ENCODE peak calls at places on chromosome 21, in seven cellular contexts. F is body of pancreas, H is A549, Z is gastrocnemius medialis, P is breast epithelium, W is suprapubic skin, T is transverse colon. Q is an unnamed sample.

GRCh38 chr21:45130324-45130774 is 56.0 kb downstream of the ADARB1 start:
- DNase-seq in F (peak), H (peak), Z (no peak), P (no peak), W (no peak), T (no peak), Q (peak)

GRCh38 chr21:17580319-17580718 is 32.4 kb downstream of the BTG3 start:
- DNase-seq in F (no peak), H (no peak), Z (no peak), P (no peak), W (no peak), T (no peak), Q (no peak)

GRCh38 chr21:15730484-15731242 is 881 bp downstream of the USP25 start:
- DNase-seq in F (peak), H (no peak), Z (no peak), P (no peak), W (peak), T (no peak), Q (no peak)

GRCh38 chr21:18424250-18424649 is 20.7 kb upstream of the TMPRSS15 start:
- DNase-seq in F (no peak), H (no peak), Z (no peak), P (no peak), W (no peak), T (no peak), Q (no peak)

GRCh38 chr21:39556176-39556575 is 56.6 kb upstream of the B3GALT5 start:
- DNase-seq in F (no peak), H (no peak), Z (no peak), P (no peak), W (no peak), T (no peak), Q (no peak)

GRCh38 chr21:34632498-34632897 is 17.6 kb upstream of the RCAN1 start:
- DNase-seq in F (no peak), H (no peak), Z (no peak), P (no peak), W (no peak), T (no peak), Q (no peak)

GRCh38 chr21:43785134-43785533 is 4.2 kb upstream of the RRP1 start:
- DNase-seq in F (no peak), H (no peak), Z (no peak), P (no peak), W (no peak), T (no peak), Q (no peak)

GRCh38 chr21:35360870-35361570 is 311.9 kb upstream of the RUNX1 start:
- DNase-seq in F (no peak), H (no peak), Z (no peak), P (no peak), W (no peak), T (no peak), Q (no peak)

GRCh38 chr21:46066843-46067331 is 31.0 kb upstream of the COL6A2 start:
- DNase-seq in F (no peak), H (no peak), Z (no peak), P (peak), W (peak), T (no peak), Q (no peak)

GRCh38 chr21:44521928-44522752 is 17.9 kb downstream of the KRTAP10-1 start:
- DNase-seq in F (no peak), H (no peak), Z (no peak), P (peak), W (peak), T (peak), Q (no peak)

GRCh38 chr21:41171210-41171609 is 3.2 kb downstream of the BACE2 start:
- DNase-seq in F (peak), H (no peak), Z (no peak), P (peak), W (no peak), T (peak), Q (peak)
- TF ChIP-seq POLR2A in F (no peak), H (no peak), Z (peak), P (no peak), W (peak), T (no peak), Q (no peak)

GRCh38 chr21:33403786-33404571 is 766 bp downstream of the IFNGR2 start:
- DNase-seq in F (peak), H (no peak), Z (peak), P (peak), W (peak), T (peak), Q (peak)

GRCh38 chr21:33406493-33406892 is 3.3 kb downstream of the IFNGR2 start:
- DNase-seq in F (no peak), H (no peak), Z (no peak), P (no peak), W (no peak), T (no peak), Q (no peak)

GRCh38 chr21:33402011-33402979 is 918 bp upstream of the IFNGR2 start:
- DNase-seq in F (peak), H (peak), Z (peak), P (peak), W (peak), T (peak), Q (no peak)

GRCh38 chr21:33401617-33401967 is 1.6 kb upstream of the IFNGR2 start:
- DNase-seq in F (peak), H (no peak), Z (no peak), P (peak), W (no peak), T (no peak), Q (no peak)

DNA sequence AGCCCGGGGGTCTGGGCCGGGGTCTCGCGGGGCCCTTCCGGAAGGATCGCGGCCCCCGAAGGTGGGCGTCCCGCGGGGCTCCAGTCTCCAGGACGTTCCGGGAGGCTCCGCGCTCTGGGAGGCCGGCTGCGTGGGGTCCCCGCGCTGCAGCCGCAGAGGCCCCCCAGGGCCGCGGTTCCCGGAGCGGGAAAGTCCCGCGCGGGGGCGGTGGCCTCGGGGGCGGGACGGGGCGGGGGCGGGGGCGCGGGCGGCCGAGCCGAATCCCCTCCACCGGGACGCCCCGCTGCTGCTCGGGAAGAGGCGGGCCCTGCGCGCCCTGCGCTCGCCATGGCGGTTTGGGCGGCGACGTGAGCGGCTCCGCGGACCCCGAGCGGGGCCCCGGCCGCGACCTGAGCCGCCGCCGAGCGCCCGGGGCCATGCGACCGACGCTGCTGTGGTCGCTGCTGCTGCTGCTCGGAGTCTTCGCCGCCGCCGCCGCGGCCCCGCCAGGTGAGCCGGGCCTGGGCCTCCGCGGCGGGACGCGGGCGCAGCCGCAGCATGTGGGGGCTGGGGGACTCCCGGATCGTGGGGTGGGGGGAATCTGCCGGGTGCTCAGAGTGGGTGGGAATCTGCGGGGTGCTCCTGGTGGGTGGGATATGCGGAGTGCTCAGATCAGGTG is at the start of gene IFNGR2:
- DNase-seq in F (peak), H (no peak), Z (no peak), P (no peak), W (peak), T (peak), Q (peak)
- TF ChIP-seq POLR2A in F (no peak), H (peak), Z (peak), P (no peak), W (peak), T (no peak), Q (peak)

GRCh38 chr21:14487490-14488432 is 58.4 kb downstream of the SAMSN1 start:
- DNase-seq in F (no peak), H (no peak), Z (no peak), P (no peak), W (no peak), T (no peak), Q (no peak)

GRCh38 chr21:14486869-14487268 is 59.2 kb downstream of the SAMSN1 start:
- DNase-seq in F (no peak), H (no peak), Z (no peak), P (no peak), W (no peak), T (no peak), Q (no peak)

GRCh38 chr21:14482165-14482564 is 64.0 kb downstream of the SAMSN1 start:
- DNase-seq in F (peak), H (no peak), Z (no peak), P (no peak), W (no peak), T (no peak), Q (no peak)

GRCh38 chr21:14480601-14481000 is 65.5 kb downstream of the SAMSN1 start:
- DNase-seq in F (peak), H (no peak), Z (no peak), P (no peak), W (no peak), T (peak), Q (no peak)

DNA sequence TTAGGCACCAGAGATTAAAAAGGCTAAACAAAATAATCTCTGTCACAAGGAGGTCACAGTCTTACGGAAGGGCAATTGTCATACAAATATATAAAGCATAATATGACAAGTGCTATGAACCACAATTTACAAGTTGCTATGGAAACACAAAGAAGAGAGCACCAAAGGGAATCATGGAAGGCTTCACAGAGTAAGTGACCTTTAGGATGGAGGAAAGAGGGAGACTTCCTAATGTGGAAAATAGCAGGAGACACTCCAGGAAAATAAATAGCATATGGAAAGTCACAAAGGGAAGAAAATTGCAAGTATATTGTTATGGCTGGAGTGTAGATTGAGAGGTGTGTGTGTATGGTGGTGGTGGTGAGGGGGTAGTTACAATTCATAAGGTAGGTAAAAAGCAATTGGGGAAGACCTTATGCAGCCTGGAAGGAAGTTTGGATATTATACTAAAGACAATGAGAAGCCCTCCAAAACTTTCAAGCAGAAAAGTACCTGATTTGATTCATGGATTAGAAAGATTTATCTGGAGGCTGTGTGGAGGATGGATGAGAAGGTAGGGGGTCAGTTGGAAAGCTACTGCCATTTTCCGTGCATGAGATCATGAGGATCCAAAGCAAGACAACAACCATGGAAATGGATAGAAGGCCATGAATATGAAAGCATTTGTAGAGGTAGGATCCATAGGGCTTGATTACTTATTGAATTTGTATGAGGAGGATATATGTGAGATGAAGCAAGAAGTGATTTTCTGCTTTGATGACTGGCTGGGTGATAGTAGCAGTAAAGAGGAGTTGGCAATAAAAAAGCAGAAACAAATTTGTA is 61.7 kb downstream of the SAMSN1 start:
- DNase-seq in F (no peak), H (no peak), Z (no peak), P (no peak), W (no peak), T (no peak), Q (no peak)
- TF ChIP-seq POLR2A in F (no peak), H (no peak), Z (no peak), P (no peak), W (no peak), T (no peak), Q (no peak)

GRCh38 chr21:41426656-41427311 is 745 bp downstream of the MX1 start:
- DNase-seq in F (no peak), H (no peak), Z (no peak), P (no peak), W (no peak), T (no peak), Q (no peak)

GRCh38 chr21:41425588-41425953 is 468 bp upstream of the MX1 start:
- DNase-seq in F (no peak), H (no peak), Z (no peak), P (no peak), W (no peak), T (no peak), Q (no peak)

GRCh38 chr21:41427556-41427955 is 1.5 kb downstream of the MX1 start:
- DNase-seq in F (no peak), H (no peak), Z (no peak), P (no peak), W (no peak), T (no peak), Q (no peak)

GRCh38 chr21:41428311-41428710 is 2.3 kb downstream of the MX1 start:
- DNase-seq in F (no peak), H (no peak), Z (no peak), P (no peak), W (no peak), T (no peak), Q (no peak)

GRCh38 chr21:41425954-41426655 is at the start of gene MX1:
- DNase-seq in F (peak), H (peak), Z (peak), P (peak), W (peak), T (peak), Q (no peak)
- TF ChIP-seq POLR2A in F (peak), H (no peak), Z (peak), P (peak), W (peak), T (peak), Q (peak)

GRCh38 chr21:37072239-37072987 is 458 bp downstream of the PIGP start:
- DNase-seq in F (peak), H (peak), Z (no peak), P (peak), W (no peak), T (peak), Q (peak)
- TF ChIP-seq POLR2A in F (no peak), H (peak), Z (no peak), P (no peak), W (peak), T (peak), Q (peak)

GRCh38 chr21:37370152-37371040 is 3.8 kb downstream of the DYRK1A start:
- DNase-seq in F (no peak), H (no peak), Z (no peak), P (no peak), W (no peak), T (no peak), Q (no peak)
- TF ChIP-seq POLR2A in F (no peak), H (no peak), Z (no peak), P (no peak), W (no peak), T (no peak), Q (no peak)

DNA sequence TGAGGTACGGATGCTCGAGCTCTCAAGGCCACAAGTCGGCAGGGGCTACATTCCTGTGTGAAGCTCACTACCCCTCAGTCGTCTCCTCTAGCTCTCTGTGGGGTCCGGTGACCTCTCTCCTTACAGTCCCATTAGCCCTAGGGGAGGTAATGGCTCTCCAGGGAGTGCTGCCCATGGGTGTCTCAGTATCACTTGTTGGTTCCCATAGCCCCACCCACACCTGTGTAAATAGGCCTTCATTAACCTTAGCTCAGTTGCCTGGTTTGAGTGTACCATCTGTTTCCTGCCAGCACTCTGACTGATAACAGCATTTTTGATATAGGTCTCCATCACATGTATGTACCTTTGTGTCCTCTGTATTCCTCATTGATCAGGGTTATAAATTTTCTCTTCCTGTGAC is 133.2 kb upstream of the KCNJ15 start:
- DNase-seq in F (peak), H (no peak), Z (no peak), P (no peak), W (no peak), T (no peak), Q (no peak)
- TF ChIP-seq POLR2A in F (no peak), H (no peak), Z (no peak), P (no peak), W (no peak), T (no peak), Q (no peak)

Q was measured in H54.